ENCODE peak calls at places on chromosomes 12 and 14, in six cellular contexts. O is stomach, M is A549, P is ovary, E is K562, I is sigmoid colon. K is an unnamed sample.

GRCh38 chr14:99737451-99737951 is 53.4 kb downstream of the CYP46A1 start:
- DNase-seq in P (no peak), O (peak; percentile 78), I (peak; percentile 88), M (peak; percentile 86), E (no peak), K (no peak)

GRCh38 chr12:69419701-69420100 is 50.5 kb upstream of the FRS2 start:
- DNase-seq in I (no peak), O (no peak), M (no peak), E (no peak), P (no peak), K (no peak)

GRCh38 chr14:101950516-101951215 is 13.7 kb upstream of the DYNC1H1 start:
- DNase-seq in I (peak; percentile 57), P (no peak), M (no peak), O (no peak), E (no peak), K (no peak)

GRCh38 chr12:3964404-3964803 is 91.2 kb upstream of the PARP11 start:
- DNase-seq in I (no peak), M (peak; percentile 26), P (no peak), O (no peak), E (peak; percentile 39), K (no peak)

GRCh38 chr12:12870454-12870853 is 20.9 kb upstream of the GPRC5A start:
- DNase-seq in P (no peak), O (no peak), I (no peak), E (no peak), M (peak; percentile 81), K (no peak)

GRCh38 chr12:63935361-63935760 is 90.9 kb downstream of the SRGAP1 start:
- DNase-seq in M (no peak), I (no peak), O (no peak), E (no peak), P (no peak), K (no peak)

GRCh38 chr12:48077111-48077510 is 28.8 kb downstream of the SENP1 start:
- DNase-seq in P (no peak), E (no peak), O (no peak), M (no peak), I (no peak), K (no peak)

GRCh38 chr14:71654810-71655209 is 277.4 kb upstream of the RGS6 start:
- DNase-seq in M (no peak), P (no peak), I (no peak), O (no peak), E (no peak), K (no peak)

DNA sequence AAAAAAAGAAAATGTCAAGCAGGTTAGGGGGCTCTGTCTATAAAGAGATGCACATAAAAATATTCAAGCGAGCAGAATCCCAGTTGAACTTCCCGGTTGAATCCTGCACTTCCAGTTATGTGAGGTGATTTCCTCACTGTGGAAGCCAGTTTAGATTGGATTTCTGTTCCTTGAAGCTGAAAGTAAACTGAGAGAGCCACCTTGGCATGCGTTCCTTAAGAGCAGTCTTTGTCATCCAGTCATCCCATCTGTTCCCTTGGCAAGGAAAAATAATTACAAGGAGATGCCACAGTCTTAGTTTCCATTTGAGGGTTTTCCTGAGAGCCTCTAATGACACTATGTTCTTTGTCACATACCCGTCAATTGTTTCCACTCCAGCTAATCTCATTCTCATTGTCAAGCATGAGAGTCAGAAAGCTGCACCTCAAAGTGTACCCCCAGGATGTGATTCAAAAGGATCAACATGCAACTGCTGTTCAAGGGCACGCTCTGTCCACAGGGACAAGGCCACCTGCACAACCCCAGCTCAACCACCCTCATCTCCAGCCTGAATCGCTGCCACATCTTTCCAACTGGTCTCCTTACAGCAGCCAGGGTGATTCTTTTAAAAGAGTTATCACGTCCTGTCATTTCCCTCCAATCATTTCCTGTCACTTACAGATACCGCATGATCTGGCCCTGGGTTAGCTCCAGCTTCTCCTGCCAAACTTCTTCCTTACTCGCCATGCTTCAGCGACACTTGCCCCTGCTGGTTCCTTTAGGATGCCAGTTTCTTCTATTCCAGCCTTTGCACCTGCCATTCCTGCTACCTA is 18.0 kb upstream of the TCP11L2 start:
- DNase-seq in I (no peak), O (no peak), M (no peak), E (no peak), P (no peak), K (no peak)
- TF ChIP-seq EP300 in I (no peak), O (no peak), M (no peak), E (no peak), P (no peak), K (no peak)

GRCh38 chr12:57454213-57454565 is 918 bp upstream of the INHBE start:
- DNase-seq in E (no peak), M (no peak), I (no peak), O (no peak), P (no peak), K (no peak)
- H3K4me1 ChIP-seq in E (peaks cover 41% of the 10 kb centered on the region), M (peaks cover 77% of the 10 kb centered on the region), I (peaks cover 9% of the 10 kb centered on the region), O (peaks cover 14% of the 10 kb centered on the region), P (peaks cover 1% of the 10 kb centered on the region), K (peaks cover 5% of the 10 kb centered on the region)

GRCh38 chr12:76031414-76032042 is at the start of gene PHLDA1:
- DNase-seq in M (peak; percentile 96), O (peak; percentile 94), P (peak; percentile 97), E (peak; percentile 93), I (peak; percentile 98), K (peak; percentile 83)
- TF ChIP-seq EP300 in M (no peak), O (no peak), P (no peak), E (no peak), I (no peak), K (peak; percentile 58)

DNA sequence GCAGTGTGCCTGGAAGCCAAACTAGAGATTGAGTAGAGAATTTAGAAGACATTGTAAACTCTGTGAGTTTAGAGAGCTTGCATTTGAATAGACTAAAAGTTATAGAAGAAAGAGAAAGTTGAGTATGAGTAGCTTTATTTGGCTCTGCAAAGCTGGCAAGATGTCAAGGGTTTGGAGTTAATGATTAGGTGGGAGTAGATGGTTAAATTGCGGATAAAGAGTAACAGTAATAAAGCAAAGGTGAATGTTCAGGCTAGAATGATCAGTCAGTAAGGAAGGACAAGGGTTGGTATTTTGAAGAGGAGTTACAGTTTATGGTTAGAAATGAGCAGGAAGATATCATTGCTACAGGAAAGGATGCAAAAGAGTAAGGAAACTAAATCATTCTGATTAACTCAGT is 5.2 kb downstream of the PPM1A start:
- DNase-seq in P (no peak), E (no peak), O (no peak), M (no peak), I (no peak), K (no peak)
- H3K4me1 ChIP-seq in P (peaks cover 4% of the 10 kb centered on the region), E (peaks cover 4% of the 10 kb centered on the region), O (peaks cover 32% of the 10 kb centered on the region), M (peaks cover 48% of the 10 kb centered on the region), I (peaks cover 51% of the 10 kb centered on the region), K (peaks cover 69% of the 10 kb centered on the region)